ENCODE peak calls at places on chromosomes 13 and 19, in nine cellular contexts. G is IMR-90, F is uterus, U is esophagus squamous epithelium, O is thyroid gland, X is Peyer's patch, D is H54, A is lower leg skin, E is NB4. M is an unnamed sample.

GRCh38 chr19:34732548-34733255 is 1.3 kb upstream of the ZNF181 start:
- DNase-seq in G (no peak), F (peak), U (no peak), O (no peak), X (no peak), D (no peak), A (no peak), E (peak), M (no peak)

GRCh38 chr13:85314686-85315085 is 484.5 kb downstream of the SLITRK6 start:
- DNase-seq in G (no peak), F (no peak), U (no peak), O (no peak), X (no peak), D (no peak), A (no peak), E (no peak), M (no peak)

GRCh38 chr13:61685683-61686013 is 270.0 kb upstream of the PCDH20 start:
- DNase-seq in G (no peak), F (no peak), U (no peak), O (no peak), X (no peak), D (no peak), A (no peak), E (peak), M (no peak)

GRCh38 chr19:19261350-19262189 is 11.5 kb downstream of the TM6SF2 start:
- DNase-seq in G (no peak), F (no peak), U (no peak), O (no peak), X (no peak), D (no peak), A (no peak), E (peak), M (no peak)

GRCh38 chr13:49607761-49608160 is 20.5 kb upstream of the ARL11 start:
- DNase-seq in G (no peak), F (no peak), U (no peak), O (no peak), X (no peak), D (no peak), A (no peak), E (no peak), M (no peak)

GRCh38 chr13:30113983-30114491 is 193.3 kb downstream of the KATNAL1 start:
- DNase-seq in G (no peak), F (no peak), U (no peak), O (peak), X (peak), D (no peak), A (no peak), E (no peak), M (no peak)

GRCh38 chr19:39631178-39631577 is 24.5 kb upstream of the LGALS16 start:
- DNase-seq in G (no peak), F (no peak), U (no peak), O (no peak), X (no peak), D (no peak), A (no peak), E (no peak), M (no peak)

GRCh38 chr13:37069597-37070103 is 10.2 kb upstream of the SUPT20H start:
- DNase-seq in G (no peak), F (no peak), U (no peak), O (no peak), X (no peak), D (no peak), A (no peak), E (no peak), M (no peak)

GRCh38 chr13:91659583-91660415 is 261.4 kb downstream of the GPC5 start:
- DNase-seq in G (no peak), F (no peak), U (no peak), O (no peak), X (no peak), D (no peak), A (no peak), E (no peak), M (no peak)

GRCh38 chr13:98411013-98411412 is 165.9 kb downstream of the STK24 start:
- DNase-seq in G (no peak), F (no peak), U (no peak), O (no peak), X (no peak), D (no peak), A (no peak), E (no peak), M (no peak)

GRCh38 chr13:50410921-50411712 is 395.9 kb downstream of the KCNRG start:
- DNase-seq in G (peak), F (peak), U (no peak), O (peak), X (no peak), D (peak), A (no peak), E (peak), M (no peak)

GRCh38 chr13:79745141-79745540 is 264.2 kb downstream of the NDFIP2 start:
- DNase-seq in G (no peak), F (no peak), U (no peak), O (no peak), X (no peak), D (no peak), A (no peak), E (no peak), M (no peak)

GRCh38 chr19:7757358-7757757 is 5.7 kb upstream of the CLEC4M start:
- DNase-seq in G (no peak), F (no peak), U (no peak), O (no peak), X (no peak), D (no peak), A (no peak), E (no peak), M (no peak)

GRCh38 chr13:83378901-83379300 is 503.4 kb downstream of the SLITRK1 start:
- DNase-seq in G (peak), F (no peak), U (no peak), O (no peak), X (no peak), D (no peak), A (no peak), E (peak), M (no peak)

GRCh38 chr19:36207605-36208252 is 6.7 kb downstream of the ZNF565 start:
- DNase-seq in G (no peak), F (no peak), U (no peak), O (no peak), X (no peak), D (no peak), A (no peak), E (no peak), M (no peak)

GRCh38 chr19:47661571-47661970 is 51.7 kb upstream of the EHD2 start:
- DNase-seq in G (no peak), F (no peak), U (no peak), O (no peak), X (no peak), D (no peak), A (no peak), E (peak), M (no peak)

GRCh38 chr13:91630916-91631315 is 232.5 kb downstream of the GPC5 start:
- DNase-seq in G (no peak), F (no peak), U (no peak), O (no peak), X (no peak), D (no peak), A (no peak), E (no peak), M (no peak)

GRCh38 chr19:33557720-33558119 is 36.1 kb upstream of the PEPD start:
- DNase-seq in G (no peak), F (no peak), U (no peak), O (no peak), X (no peak), D (no peak), A (no peak), E (no peak), M (no peak)

GRCh38 chr13:60020288-60020687 is 143.4 kb downstream of the DIAPH3 start:
- DNase-seq in G (no peak), F (no peak), U (no peak), O (no peak), X (no peak), D (no peak), A (no peak), E (no peak), M (no peak)

GRCh38 chr19:53308339-53308811 is 25.2 kb upstream of the ZNF845 start:
- DNase-seq in G (no peak), F (no peak), U (no peak), O (peak), X (no peak), D (no peak), A (no peak), E (no peak), M (no peak)

GRCh38 chr19:51439021-51439465 is 19.2 kb downstream of the SIGLEC8 start:
- DNase-seq in G (no peak), F (no peak), U (no peak), O (no peak), X (no peak), D (no peak), A (no peak), E (peak), M (no peak)

GRCh38 chr19:15154002-15154612 is 46.7 kb downstream of the NOTCH3 start:
- DNase-seq in G (peak), F (no peak), U (no peak), O (peak), X (no peak), D (no peak), A (no peak), E (peak), M (no peak)

GRCh38 chr13:32075150-32075851 is 43.7 kb downstream of the FRY start:
- DNase-seq in G (no peak), F (no peak), U (no peak), O (no peak), X (no peak), D (no peak), A (no peak), E (no peak), M (no peak)

GRCh38 chr13:98279473-98280175 is 102.6 kb upstream of the RNF113B start:
- DNase-seq in G (no peak), F (no peak), U (no peak), O (peak), X (no peak), D (no peak), A (no peak), E (peak), M (no peak)

GRCh38 chr19:422213-422916 is 13.4 kb upstream of the C2CD4C start:
- DNase-seq in G (no peak), F (no peak), U (no peak), O (no peak), X (no peak), D (no peak), A (no peak), E (no peak), M (no peak)

GRCh38 chr19:6530385-6531162 is at the start of gene TNFSF9:
- DNase-seq in G (peak), F (peak), U (no peak), O (peak), X (peak), D (peak), A (peak), E (peak), M (peak)
- TF ChIP-seq POLR2A in G (no peak), F (peak), U (peak), O (no peak), X (peak), D (peak), A (peak), E (peak), M (peak)

DNA sequence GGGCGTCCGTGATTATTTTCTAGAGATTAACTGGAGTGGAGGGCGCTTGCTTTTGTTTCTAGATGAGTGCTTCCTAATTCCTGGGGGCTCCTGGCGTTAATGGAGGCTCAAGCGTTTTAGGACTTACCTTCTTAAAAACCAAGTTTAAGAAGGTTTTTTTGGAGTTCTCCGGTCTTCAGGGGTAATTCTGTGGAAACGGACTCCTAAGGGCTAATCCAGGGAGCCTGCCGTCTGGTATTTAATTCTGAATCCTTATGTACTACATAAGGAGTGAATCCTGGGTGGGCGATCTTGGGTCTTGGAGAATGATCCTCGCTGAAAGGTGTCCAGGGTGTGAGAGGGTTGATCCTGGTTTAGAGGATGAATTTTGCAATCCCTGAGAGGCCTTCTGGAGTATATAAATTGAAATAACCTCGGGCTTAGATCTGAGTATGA is 357 bp downstream of the RPS11 start:
- DNase-seq in G (no peak), F (no peak), U (no peak), O (no peak), X (no peak), D (no peak), A (no peak), E (no peak), M (no peak)
- TF ChIP-seq POLR2A in G (no peak), F (no peak), U (no peak), O (no peak), X (no peak), D (no peak), A (no peak), E (no peak), M (no peak)

GRCh38 chr19:2770055-2771013 is 12.7 kb downstream of the SGTA start:
- DNase-seq in G (peak), F (no peak), U (no peak), O (no peak), X (no peak), D (no peak), A (no peak), E (no peak), M (no peak)
- TF ChIP-seq POLR2A in G (no peak), F (no peak), U (no peak), O (no peak), X (no peak), D (no peak), A (no peak), E (no peak), M (no peak)

GRCh38 chr13:112759053-112759452 is 69.2 kb downstream of the ATP11A start:
- DNase-seq in G (no peak), F (no peak), U (no peak), O (no peak), X (no peak), D (no peak), A (no peak), E (peak), M (no peak)
- TF ChIP-seq POLR2A in G (no peak), F (no peak), U (no peak), O (no peak), X (no peak), D (no peak), A (no peak), E (no peak), M (no peak)

DNA sequence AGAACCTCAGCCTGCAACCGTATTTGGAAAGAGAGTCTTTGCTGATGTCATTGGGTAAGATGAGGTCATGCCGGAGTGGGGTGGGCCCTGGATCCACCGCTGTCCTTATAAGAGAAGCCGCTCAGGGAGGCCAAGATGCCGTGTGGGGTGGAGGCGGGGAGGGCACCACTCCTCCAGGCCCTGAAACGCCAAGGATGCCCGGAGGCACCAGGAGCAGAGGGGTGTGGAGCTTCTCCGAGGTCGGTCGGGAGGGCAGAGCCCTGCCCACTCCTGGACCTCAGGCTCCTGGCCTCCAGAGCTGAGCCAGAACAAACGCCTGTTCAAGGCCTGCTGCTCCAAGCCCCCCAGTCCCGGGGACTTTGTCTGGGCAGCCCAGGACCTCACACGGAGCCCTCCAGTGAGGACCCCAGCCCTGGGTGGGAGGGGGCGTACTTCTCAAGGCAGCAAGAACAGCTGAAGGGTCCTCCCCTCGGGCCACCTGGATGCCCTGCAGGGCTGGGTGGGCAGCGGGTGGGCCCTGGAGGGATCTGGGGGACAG is 29.9 kb downstream of the PIP5K1C start:
- DNase-seq in G (peak), F (peak), U (no peak), O (peak), X (no peak), D (no peak), A (peak), E (no peak), M (peak)
- TF ChIP-seq POLR2A in G (peak), F (peak), U (peak), O (no peak), X (no peak), D (no peak), A (no peak), E (no peak), M (peak)

DNA sequence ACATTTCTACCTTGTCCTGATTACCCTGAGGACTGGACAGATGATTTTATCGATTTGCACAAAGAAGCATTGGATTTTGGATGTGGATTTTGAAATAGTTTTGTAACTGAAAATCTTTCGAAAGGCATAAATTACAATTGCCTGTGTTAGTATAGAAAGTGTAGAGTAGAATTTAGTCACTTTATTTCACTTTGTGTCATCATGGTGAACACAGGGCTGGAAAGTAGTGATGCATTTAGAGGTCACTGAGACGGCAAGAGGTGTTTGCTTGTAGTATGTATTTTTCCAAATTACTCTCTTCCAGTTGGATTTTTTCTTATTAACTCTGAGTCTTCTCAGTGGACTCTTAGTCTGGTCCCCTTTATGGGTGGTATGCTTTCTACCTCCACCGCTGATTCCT is 326.0 kb downstream of the NALCN start:
- DNase-seq in G (no peak), F (no peak), U (no peak), O (no peak), X (no peak), D (no peak), A (no peak), E (no peak), M (no peak)
- TF ChIP-seq POLR2A in G (no peak), F (no peak), U (no peak), O (no peak), X (no peak), D (no peak), A (no peak), E (no peak), M (no peak)

GRCh38 chr19:3701200-3701599 is 932 bp upstream of the PIP5K1C start:
- DNase-seq in G (no peak), F (no peak), U (no peak), O (no peak), X (no peak), D (no peak), A (no peak), E (no peak), M (no peak)

GRCh38 chr19:3699071-3699740 is 1.1 kb downstream of the PIP5K1C start:
- DNase-seq in G (peak), F (peak), U (no peak), O (peak), X (no peak), D (peak), A (peak), E (peak), M (no peak)

GRCh38 chr19:3698386-3698950 is 1.8 kb downstream of the PIP5K1C start:
- DNase-seq in G (peak), F (no peak), U (no peak), O (no peak), X (no peak), D (no peak), A (no peak), E (no peak), M (no peak)

GRCh38 chr19:3699741-3700241 is 477 bp downstream of the PIP5K1C start:
- DNase-seq in G (no peak), F (no peak), U (no peak), O (no peak), X (no peak), D (no peak), A (no peak), E (no peak), M (no peak)

DNA sequence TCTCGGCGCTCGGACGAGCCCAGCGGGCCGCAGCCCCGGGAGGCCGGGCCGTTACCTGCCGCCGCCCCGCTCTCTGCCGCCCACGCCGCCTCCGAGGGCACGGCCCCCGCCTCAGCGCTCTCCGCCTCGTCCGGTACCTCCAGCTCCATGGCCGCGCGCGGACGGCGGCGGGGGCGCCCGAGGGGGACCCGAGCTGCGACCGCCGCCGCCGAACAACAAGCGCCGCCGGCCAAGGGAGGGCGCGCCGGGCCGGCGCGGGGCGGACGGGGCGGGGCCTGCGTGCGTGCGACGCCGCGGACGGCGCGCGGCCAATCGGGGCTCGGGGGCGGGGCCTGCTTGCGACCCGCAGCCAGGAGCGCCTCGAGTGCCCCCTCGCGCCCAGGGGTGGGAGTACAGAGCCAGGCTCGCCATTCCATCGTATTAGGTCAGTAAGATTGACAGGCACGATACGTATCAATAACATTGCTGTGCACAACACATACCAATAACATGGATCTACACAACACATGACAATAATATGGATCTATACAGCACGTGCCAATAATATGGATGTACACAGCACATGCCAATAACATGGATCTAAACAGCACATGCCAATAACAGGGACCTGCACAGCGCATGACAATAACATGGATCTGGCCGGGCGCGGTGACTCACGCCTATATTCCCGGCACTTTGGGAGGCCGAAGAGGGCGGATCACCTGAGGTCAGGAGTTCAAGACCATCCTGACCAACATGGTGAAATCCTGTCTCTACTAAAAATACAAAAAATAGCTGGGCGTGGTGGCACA is at the start of gene PIP5K1C:
- DNase-seq in G (peak), F (peak), U (peak), O (peak), X (peak), D (peak), A (peak), E (peak), M (peak)
- TF ChIP-seq POLR2A in G (peak), F (peak), U (peak), O (no peak), X (no peak), D (peak), A (no peak), E (no peak), M (no peak)

DNA sequence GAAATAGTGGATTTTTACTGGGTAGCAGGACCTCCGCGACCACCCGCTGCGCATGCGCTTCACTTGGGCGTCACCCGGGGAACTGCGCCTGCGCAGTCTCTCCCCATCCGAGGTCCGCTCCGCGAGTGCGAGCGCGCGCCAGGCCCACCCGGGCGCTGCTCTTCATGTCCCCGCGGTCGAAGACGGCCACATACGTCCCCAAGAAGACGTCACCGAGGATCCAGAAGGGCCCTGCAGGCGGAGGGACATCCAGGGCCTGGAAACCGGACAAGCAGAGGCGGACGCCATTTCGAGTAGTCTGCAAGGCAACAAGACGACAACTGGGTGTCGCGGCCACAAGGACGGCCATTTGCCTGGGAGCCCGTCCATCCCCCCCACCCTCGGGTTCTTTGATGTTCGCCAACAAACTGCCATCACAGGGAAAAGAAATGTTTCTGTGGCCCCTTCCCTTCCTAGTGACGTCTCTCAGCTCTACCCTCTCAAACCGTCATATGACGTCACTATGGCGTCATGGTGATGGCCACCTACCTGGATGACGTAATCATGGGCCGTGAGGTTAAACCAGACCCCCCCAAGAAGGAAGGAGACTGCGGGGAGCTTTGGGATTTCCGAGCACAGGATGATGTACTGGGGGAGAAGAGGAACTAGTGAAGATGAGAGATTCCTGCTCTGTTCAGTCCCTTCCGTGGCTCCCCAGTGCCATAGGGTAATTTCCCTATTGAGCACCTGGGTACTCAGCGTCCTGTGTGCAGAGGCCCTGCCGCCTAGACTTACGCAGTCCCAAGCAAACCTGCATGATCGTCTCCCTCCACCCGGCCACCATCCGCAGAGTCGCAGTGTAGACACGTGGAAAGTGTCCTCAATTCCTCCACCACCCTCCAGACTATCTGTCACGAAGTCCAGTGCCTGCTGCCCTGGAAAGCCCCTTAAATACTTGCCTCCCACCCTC is 6.7 kb downstream of the NAPSA start:
- DNase-seq in G (peak), F (peak), U (no peak), O (peak), X (peak), D (no peak), A (no peak), E (no peak), M (no peak)
- TF ChIP-seq POLR2A in G (no peak), F (peak), U (peak), O (no peak), X (no peak), D (peak), A (no peak), E (no peak), M (no peak)

M was measured in esophagus muscularis mucosa.